ENCODE peak calls at places on chromosomes 3 and 15, in five cellular contexts. One of them, this sample, is unnamed.
A peak's percentile ranks its signal among the peaks of the same experiment; 100 is the strongest.

GRCh38 chr3:48143567-48143966 is 44.6 kb downstream of the CDC25A start:
- DNase-seq in foreskin fibroblast: no peak
- DNase-seq in HFF-Myc: no peak
- DNase-seq in MM.1S: no peak
- DNase-seq in mammary epithelial cell: no peak
- DNase-seq in this sample: no peak

GRCh38 chr15:96020133-96020532 is 310.4 kb upstream of the NR2F2 start:
- DNase-seq in MM.1S: no peak
- DNase-seq in mammary epithelial cell: no peak
- DNase-seq in HFF-Myc: no peak
- DNase-seq in foreskin fibroblast: no peak
- DNase-seq in this sample: no peak

GRCh38 chr3:168545591-168545990 is 449.9 kb upstream of the GOLIM4 start:
- DNase-seq in mammary epithelial cell: no peak
- DNase-seq in HFF-Myc: no peak
- DNase-seq in foreskin fibroblast: no peak
- DNase-seq in MM.1S: no peak
- DNase-seq in this sample: no peak

GRCh38 chr3:25657293-25657692 is 7.4 kb downstream of the TOP2B start:
- DNase-seq in foreskin fibroblast: no peak
- DNase-seq in MM.1S: no peak
- DNase-seq in HFF-Myc: no peak
- DNase-seq in mammary epithelial cell: no peak
- DNase-seq in this sample: no peak

GRCh38 chr3:127209155-127209839 is 16.4 kb downstream of the PRR23E start:
- DNase-seq in mammary epithelial cell: no peak
- DNase-seq in foreskin fibroblast: no peak
- DNase-seq in MM.1S: no peak
- DNase-seq in HFF-Myc: no peak
- DNase-seq in this sample: no peak

GRCh38 chr3:119315600-119316312 is 21.6 kb downstream of the ARHGAP31 start:
- DNase-seq in foreskin fibroblast: no peak
- DNase-seq in HFF-Myc: no peak
- DNase-seq in MM.1S: no peak
- DNase-seq in mammary epithelial cell: no peak
- DNase-seq in this sample: no peak

GRCh38 chr3:73052857-73053256 is 8.6 kb upstream of the EBLN2 start:
- DNase-seq in foreskin fibroblast: no peak
- DNase-seq in MM.1S: no peak
- DNase-seq in HFF-Myc: no peak
- DNase-seq in mammary epithelial cell: no peak
- DNase-seq in this sample: no peak

GRCh38 chr3:67654832-67655152 is 380 bp upstream of the SUCLG2 start:
- DNase-seq in HFF-Myc: no peak
- DNase-seq in mammary epithelial cell: no peak
- DNase-seq in MM.1S: no peak
- DNase-seq in foreskin fibroblast: no peak
- DNase-seq in this sample: no peak

GRCh38 chr3:49882182-49882581 is 12.5 kb upstream of the CAMKV start:
- DNase-seq in HFF-Myc: no peak
- DNase-seq in MM.1S: no peak
- DNase-seq in foreskin fibroblast: no peak
- DNase-seq in mammary epithelial cell: no peak
- DNase-seq in this sample: no peak

GRCh38 chr15:42118650-42119531 is 24.5 kb upstream of the PLA2G4D start:
- DNase-seq in HFF-Myc: no peak
- DNase-seq in MM.1S: peak; percentile 19
- DNase-seq in mammary epithelial cell: no peak
- DNase-seq in foreskin fibroblast: no peak
- DNase-seq in this sample: no peak

GRCh38 chr3:42526616-42527367 is 24.3 kb downstream of the VIPR1 start:
- DNase-seq in mammary epithelial cell: no peak
- DNase-seq in HFF-Myc: no peak
- DNase-seq in foreskin fibroblast: no peak
- DNase-seq in MM.1S: no peak
- DNase-seq in this sample: no peak

GRCh38 chr3:119326976-119327375 is 32.8 kb downstream of the ARHGAP31 start:
- DNase-seq in MM.1S: no peak
- DNase-seq in HFF-Myc: no peak
- DNase-seq in mammary epithelial cell: no peak
- DNase-seq in foreskin fibroblast: no peak
- DNase-seq in this sample: no peak

GRCh38 chr15:60370804-60371700 is 26.7 kb downstream of the ANXA2 start:
- DNase-seq in MM.1S: no peak
- DNase-seq in mammary epithelial cell: peak; percentile 95
- DNase-seq in foreskin fibroblast: peak; percentile 96
- DNase-seq in HFF-Myc: peak; percentile 99
- DNase-seq in this sample: no peak
- H3K4me3 ChIP-seq in MM.1S: no peak overlapping the region
- H3K4me3 ChIP-seq in mammary epithelial cell: no peak overlapping the region
- H3K4me3 ChIP-seq in foreskin fibroblast: no peak overlapping the region
- H3K4me3 ChIP-seq in HFF-Myc: no peak overlapping the region
- H3K4me3 ChIP-seq in this sample: no peak overlapping the region

GRCh38 chr15:78766041-78766440 is 45.2 kb downstream of the ADAMTS7 start:
- DNase-seq in mammary epithelial cell: no peak
- DNase-seq in foreskin fibroblast: no peak
- DNase-seq in MM.1S: no peak
- DNase-seq in HFF-Myc: no peak
- DNase-seq in this sample: no peak

GRCh38 chr15:78763796-78764241 is 47.4 kb downstream of the ADAMTS7 start:
- DNase-seq in mammary epithelial cell: no peak
- DNase-seq in foreskin fibroblast: no peak
- DNase-seq in HFF-Myc: no peak
- DNase-seq in MM.1S: no peak
- DNase-seq in this sample: no peak

GRCh38 chr15:78761891-78762385 is 49.3 kb downstream of the ADAMTS7 start:
- DNase-seq in MM.1S: no peak
- DNase-seq in HFF-Myc: no peak
- DNase-seq in mammary epithelial cell: no peak
- DNase-seq in foreskin fibroblast: no peak
- DNase-seq in this sample: no peak

GRCh38 chr15:78761020-78761419 is 50.2 kb downstream of the ADAMTS7 start:
- DNase-seq in mammary epithelial cell: no peak
- DNase-seq in MM.1S: no peak
- DNase-seq in HFF-Myc: no peak
- DNase-seq in foreskin fibroblast: no peak
- DNase-seq in this sample: no peak

GRCh38 chr15:78763111-78763795 is 48.0 kb downstream of the ADAMTS7 start:
- DNase-seq in foreskin fibroblast: no peak
- DNase-seq in HFF-Myc: no peak
- DNase-seq in mammary epithelial cell: no peak
- DNase-seq in MM.1S: no peak
- DNase-seq in this sample: no peak
- H3K4me3 ChIP-seq in foreskin fibroblast: no peak overlapping the region
- H3K4me3 ChIP-seq in HFF-Myc: no peak overlapping the region
- H3K4me3 ChIP-seq in mammary epithelial cell: no peak overlapping the region
- H3K4me3 ChIP-seq in MM.1S: no peak overlapping the region
- H3K4me3 ChIP-seq in this sample: no peak overlapping the region

GRCh38 chr3:195151402-195151801 is 119.6 kb downstream of the XXYLT1 start:
- DNase-seq in HFF-Myc: no peak
- DNase-seq in MM.1S: no peak
- DNase-seq in foreskin fibroblast: no peak
- DNase-seq in mammary epithelial cell: no peak
- DNase-seq in this sample: no peak

GRCh38 chr3:195148553-195148952 is 122.4 kb downstream of the XXYLT1 start:
- DNase-seq in MM.1S: no peak
- DNase-seq in HFF-Myc: no peak
- DNase-seq in mammary epithelial cell: no peak
- DNase-seq in foreskin fibroblast: no peak
- DNase-seq in this sample: no peak

GRCh38 chr3:195149292-195149691 is 121.7 kb downstream of the XXYLT1 start:
- DNase-seq in foreskin fibroblast: no peak
- DNase-seq in HFF-Myc: no peak
- DNase-seq in MM.1S: no peak
- DNase-seq in mammary epithelial cell: no peak
- DNase-seq in this sample: no peak

GRCh38 chr3:195151866-195152526 is 119.0 kb downstream of the XXYLT1 start:
- DNase-seq in mammary epithelial cell: peak; percentile 63
- DNase-seq in foreskin fibroblast: no peak
- DNase-seq in HFF-Myc: no peak
- DNase-seq in MM.1S: no peak
- DNase-seq in this sample: no peak

DNA sequence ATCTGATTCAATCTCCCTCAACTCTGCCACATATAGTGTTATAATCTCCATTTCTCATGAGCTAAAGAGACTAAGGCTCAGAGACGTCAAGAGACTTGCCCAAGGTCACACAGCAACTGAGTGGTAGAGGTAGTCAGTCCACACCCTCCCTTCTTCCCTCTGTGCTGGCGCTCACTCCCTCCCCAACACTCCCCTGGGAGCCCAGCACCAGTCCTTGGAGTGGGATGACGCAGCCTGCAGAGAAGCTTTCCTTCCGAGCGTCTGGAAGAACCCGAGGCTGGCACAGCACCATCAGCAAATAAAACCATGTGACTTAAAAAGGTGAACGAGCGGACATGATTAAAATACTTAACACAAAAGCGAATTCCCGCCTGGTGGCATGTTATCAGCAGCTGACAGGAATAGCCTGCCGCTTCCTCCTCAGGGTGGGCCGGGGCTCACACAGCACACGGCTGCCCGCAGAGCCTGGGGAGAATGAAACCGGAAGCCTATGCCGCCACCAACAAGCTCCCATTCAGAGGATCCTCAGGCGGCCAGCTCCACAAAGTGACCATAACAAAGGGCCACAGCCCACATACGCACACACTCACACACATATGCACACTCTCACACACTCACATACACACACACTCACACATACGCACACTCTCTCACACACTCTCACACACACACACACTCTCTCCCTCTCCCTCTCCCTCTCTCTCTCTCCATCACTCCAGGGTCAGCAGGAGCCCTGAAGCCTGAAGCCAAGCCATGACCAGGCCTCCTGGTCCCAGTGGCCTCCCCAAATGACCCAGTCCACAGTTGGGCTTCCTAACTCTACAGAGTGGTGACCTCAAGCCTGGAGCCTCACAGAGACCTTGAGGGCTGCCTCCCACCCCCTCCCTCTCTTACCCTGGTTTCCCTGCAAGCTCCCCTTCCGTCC is 120.5 kb downstream of the XXYLT1 start:
- DNase-seq in MM.1S: peak; percentile 74
- DNase-seq in mammary epithelial cell: no peak
- DNase-seq in HFF-Myc: no peak
- DNase-seq in foreskin fibroblast: no peak
- DNase-seq in this sample: no peak
- H3K4me3 ChIP-seq in MM.1S: peak overlapping the region; percentile 36
- H3K4me3 ChIP-seq in mammary epithelial cell: no peak overlapping the region
- H3K4me3 ChIP-seq in HFF-Myc: no peak overlapping the region
- H3K4me3 ChIP-seq in foreskin fibroblast: no peak overlapping the region
- H3K4me3 ChIP-seq in this sample: no peak overlapping the region

GRCh38 chr3:194984026-194984425 is 286.9 kb downstream of the XXYLT1 start:
- DNase-seq in mammary epithelial cell: no peak
- DNase-seq in foreskin fibroblast: no peak
- DNase-seq in HFF-Myc: no peak
- DNase-seq in MM.1S: no peak
- DNase-seq in this sample: no peak
- H3K4me3 ChIP-seq in mammary epithelial cell: no peak overlapping the region
- H3K4me3 ChIP-seq in foreskin fibroblast: no peak overlapping the region
- H3K4me3 ChIP-seq in HFF-Myc: no peak overlapping the region
- H3K4me3 ChIP-seq in MM.1S: no peak overlapping the region
- H3K4me3 ChIP-seq in this sample: no peak overlapping the region

DNA sequence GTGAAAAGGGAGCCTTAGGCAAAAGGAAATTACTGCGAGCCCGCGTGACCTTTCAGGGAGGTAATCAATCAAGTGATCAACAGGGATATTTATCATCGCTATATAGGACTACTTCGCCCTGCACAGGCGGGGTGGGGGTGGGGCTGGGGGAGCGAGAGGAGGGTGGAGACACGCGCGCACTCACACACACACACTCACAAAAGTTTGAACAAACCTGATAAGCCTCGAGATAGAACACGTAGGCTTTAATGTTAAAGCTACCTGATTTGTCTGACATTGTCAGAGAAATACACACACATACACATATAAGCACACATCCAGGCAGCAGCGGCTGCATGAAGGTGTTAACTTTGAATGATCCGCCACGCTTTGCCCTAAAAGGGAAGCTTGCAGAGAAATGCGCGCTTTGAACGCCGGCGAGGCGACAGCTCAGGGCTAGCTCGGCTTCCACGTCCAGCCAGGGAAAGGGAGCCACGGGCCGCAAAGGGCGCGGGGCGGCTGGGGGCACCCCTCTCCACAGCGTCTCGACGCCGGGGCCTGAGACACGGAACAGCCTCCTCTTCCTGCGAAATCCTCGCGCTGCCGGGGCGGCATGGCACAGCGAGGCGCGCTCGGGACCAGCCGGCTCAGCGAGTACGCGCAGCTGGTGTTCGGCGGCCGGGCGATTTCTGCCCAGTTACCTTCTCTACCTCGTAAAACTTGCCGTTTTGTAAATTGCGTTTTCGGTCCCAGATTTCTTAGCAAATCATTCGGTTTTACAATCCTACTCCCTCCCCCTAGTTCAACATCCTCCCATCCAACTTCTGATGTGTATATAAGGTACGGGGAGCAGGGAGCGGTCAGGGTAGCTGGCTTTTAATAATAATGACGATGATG is 4.8 kb upstream of the MECOM start:
- DNase-seq in foreskin fibroblast: no peak
- DNase-seq in mammary epithelial cell: no peak
- DNase-seq in HFF-Myc: no peak
- DNase-seq in MM.1S: peak; percentile 37
- DNase-seq in this sample: no peak
- H3K4me3 ChIP-seq in foreskin fibroblast: peak overlapping the region; percentile 7
- H3K4me3 ChIP-seq in mammary epithelial cell: peak overlapping the region; percentile 41
- H3K4me3 ChIP-seq in HFF-Myc: no peak overlapping the region
- H3K4me3 ChIP-seq in MM.1S: peak overlapping the region; percentile 63
- H3K4me3 ChIP-seq in this sample: peak overlapping the region; percentile 60